ENCODE peak calls at places on chromosome 5, in five cellular contexts. T is PC-3, K is GM23338, L is GM23248, M is HCT116. P is an unnamed sample. For H3K9me2, the result is how much of the 10 kb centered on the place peaks cover.

GRCh38 chr5:179310439-179311090 is 34.7 kb downstream of the ADAMTS2 start:
- DNase-seq in T (no peak), K (no peak), L (no peak), M (no peak), P (no peak)

GRCh38 chr5:45089870-45090269 is 281.1 kb downstream of the MRPS30 start:
- DNase-seq in T (no peak), K (peak), L (no peak), M (no peak), P (no peak)

GRCh38 chr5:12357596-12357995 is 453.4 kb upstream of the CTNND2 start:
- DNase-seq in T (no peak), K (no peak), L (no peak), M (no peak), P (no peak)

GRCh38 chr5:116709082-116709481 is 134.5 kb upstream of the SEMA6A start:
- DNase-seq in T (no peak), K (no peak), L (no peak), M (no peak), P (no peak)

GRCh38 chr5:5063533-5063953 is 76.6 kb upstream of the ADAMTS16 start:
- DNase-seq in T (no peak), K (peak), L (peak), M (no peak), P (no peak)

GRCh38 chr5:116394186-116394867 is 180.3 kb downstream of the SEMA6A start:
- DNase-seq in T (no peak), K (no peak), L (no peak), M (no peak), P (no peak)

GRCh38 chr5:33936381-33937016 is at the start of gene RXFP3:
- DNase-seq in T (no peak), K (peak), L (peak), M (no peak), P (no peak)

GRCh38 chr5:142065273-142065672 is 43.3 kb upstream of the NDFIP1 start:
- DNase-seq in T (no peak), K (peak), L (peak), M (no peak), P (no peak)

GRCh38 chr5:65803699-65804426 is 81.9 kb downstream of the NLN start:
- DNase-seq in T (no peak), K (no peak), L (no peak), M (no peak), P (no peak)

GRCh38 chr5:113505181-113505580 is 8.3 kb upstream of the YTHDC2 start:
- DNase-seq in T (peak), K (no peak), L (peak), M (no peak), P (no peak)

GRCh38 chr5:62395210-62395950 is 8.3 kb downstream of the DIMT1 start:
- DNase-seq in T (peak), K (no peak), L (peak), M (no peak), P (no peak)

GRCh38 chr5:180639743-180640300 is 9.6 kb downstream of the FLT4 start:
- DNase-seq in T (no peak), K (no peak), L (no peak), M (no peak), P (no peak)

GRCh38 chr5:50963647-50964584 is 297.5 kb downstream of the PARP8 start:
- DNase-seq in T (no peak), K (peak), L (no peak), M (no peak), P (no peak)

GRCh38 chr5:151903243-151903653 is 21.4 kb downstream of the GLRA1 start:
- DNase-seq in T (no peak), K (peak), L (no peak), M (no peak), P (no peak)

GRCh38 chr5:72478684-72479083 is 28.5 kb downstream of the ZNF366 start:
- DNase-seq in T (peak), K (no peak), L (peak), M (no peak), P (no peak)

GRCh38 chr5:43874772-43875171 is 271.8 kb downstream of the NNT start:
- DNase-seq in T (peak), K (no peak), L (peak), M (no peak), P (no peak)

GRCh38 chr5:131275996-131276535 is 12.2 kb downstream of the CDC42SE2 start:
- DNase-seq in T (no peak), K (no peak), L (no peak), M (no peak), P (no peak)

GRCh38 chr5:131274341-131275063 is 10.6 kb downstream of the CDC42SE2 start:
- DNase-seq in T (no peak), K (no peak), L (no peak), M (no peak), P (peak)

GRCh38 chr5:131279209-131279608 is 15.4 kb downstream of the CDC42SE2 start:
- DNase-seq in T (no peak), K (no peak), L (no peak), M (no peak), P (no peak)

GRCh38 chr5:131277875-131278795 is 14.3 kb downstream of the CDC42SE2 start:
- DNase-seq in T (no peak), K (no peak), L (no peak), M (no peak), P (no peak)

GRCh38 chr5:131277415-131277814 is 13.6 kb downstream of the CDC42SE2 start:
- DNase-seq in T (no peak), K (no peak), L (no peak), M (no peak), P (no peak)
- H3K9me2 ChIP-seq in T (under half), K (under half), L (under half), M (under half), P (under half)

DNA sequence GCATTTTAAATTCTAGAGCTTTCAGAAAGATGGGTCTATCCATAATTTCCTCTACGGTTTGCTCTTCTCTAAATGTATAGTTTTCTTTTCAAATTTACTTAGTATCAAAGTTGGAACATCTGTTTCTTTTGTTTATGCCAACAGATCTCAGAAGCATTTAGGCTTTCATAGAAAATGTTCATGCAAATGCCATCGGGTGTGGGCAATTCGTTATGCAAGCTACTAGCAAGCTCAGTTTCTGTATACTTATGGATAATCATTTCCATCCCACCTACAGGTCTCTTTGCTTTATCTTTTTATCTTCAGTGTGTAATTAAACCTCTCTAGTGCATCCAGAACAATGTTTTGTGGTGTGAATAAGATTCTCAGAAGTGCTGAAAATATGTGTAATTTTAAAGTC is 59.9 kb downstream of the NUDT12 start:
- DNase-seq in T (no peak), K (no peak), L (no peak), M (no peak), P (no peak)
- H3K9me2 ChIP-seq in T (under half), K (under half), L (under half), M (under half), P (under half)

DNA sequence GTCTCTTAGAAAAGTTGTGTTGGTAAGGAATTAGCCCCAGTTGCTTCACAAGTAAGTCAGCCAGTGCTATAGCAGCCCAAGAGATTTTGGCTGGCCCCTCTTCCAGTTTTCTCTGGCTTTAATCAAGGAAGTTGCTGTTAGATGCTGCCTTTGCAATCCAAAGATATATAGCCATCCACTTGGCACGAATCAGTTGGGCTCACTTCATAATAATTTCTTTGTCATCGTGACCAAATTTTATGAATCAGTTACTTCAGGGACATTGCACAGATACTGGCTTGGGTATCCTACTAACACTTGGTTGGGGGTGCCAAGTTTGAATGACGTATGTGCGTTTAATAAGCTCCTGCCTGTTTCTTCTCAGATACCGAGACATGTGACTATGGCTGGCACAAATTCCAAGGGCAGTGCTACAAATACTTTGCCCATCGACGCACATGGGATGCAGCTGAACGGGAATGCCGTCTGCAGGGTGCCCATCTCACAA is 81.5 kb downstream of the VCAN start:
- DNase-seq in T (no peak), K (no peak), L (peak), M (no peak), P (no peak)
- H3K9me2 ChIP-seq in T (under half), K (under half), L (under half), M (under half), P (under half)

DNA sequence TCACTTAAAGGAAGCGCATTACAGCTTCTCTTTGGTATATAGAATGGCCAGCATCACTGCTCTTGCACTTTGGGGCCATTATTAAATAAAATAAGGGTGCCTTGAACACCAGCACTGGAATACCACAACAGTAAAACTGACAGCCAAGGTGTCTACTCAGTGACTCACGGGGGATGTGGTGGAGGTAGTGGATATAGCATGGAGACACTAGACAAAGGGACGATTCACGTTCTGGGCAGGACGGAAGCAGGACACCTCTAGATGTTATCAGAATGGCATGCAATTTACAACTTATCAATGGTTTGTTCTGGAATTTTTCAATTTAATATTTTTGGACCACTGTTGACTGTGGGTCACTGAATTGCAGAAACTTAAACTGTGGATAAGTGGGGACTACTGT is 32.9 kb upstream of the PDE8B start:
- DNase-seq in T (peak), K (no peak), L (no peak), M (no peak), P (no peak)
- H3K9me2 ChIP-seq in T (under half), K (under half), L (under half), M (under half), P (under half)

GRCh38 chr5:137741-138140 is 45.8 kb downstream of the PLEKHG4B start:
- DNase-seq in T (no peak), K (no peak), L (no peak), M (no peak), P (no peak)
- H3K9me2 ChIP-seq in T (under half), K (under half), L (under half), M (under half), P (under half)

DNA sequence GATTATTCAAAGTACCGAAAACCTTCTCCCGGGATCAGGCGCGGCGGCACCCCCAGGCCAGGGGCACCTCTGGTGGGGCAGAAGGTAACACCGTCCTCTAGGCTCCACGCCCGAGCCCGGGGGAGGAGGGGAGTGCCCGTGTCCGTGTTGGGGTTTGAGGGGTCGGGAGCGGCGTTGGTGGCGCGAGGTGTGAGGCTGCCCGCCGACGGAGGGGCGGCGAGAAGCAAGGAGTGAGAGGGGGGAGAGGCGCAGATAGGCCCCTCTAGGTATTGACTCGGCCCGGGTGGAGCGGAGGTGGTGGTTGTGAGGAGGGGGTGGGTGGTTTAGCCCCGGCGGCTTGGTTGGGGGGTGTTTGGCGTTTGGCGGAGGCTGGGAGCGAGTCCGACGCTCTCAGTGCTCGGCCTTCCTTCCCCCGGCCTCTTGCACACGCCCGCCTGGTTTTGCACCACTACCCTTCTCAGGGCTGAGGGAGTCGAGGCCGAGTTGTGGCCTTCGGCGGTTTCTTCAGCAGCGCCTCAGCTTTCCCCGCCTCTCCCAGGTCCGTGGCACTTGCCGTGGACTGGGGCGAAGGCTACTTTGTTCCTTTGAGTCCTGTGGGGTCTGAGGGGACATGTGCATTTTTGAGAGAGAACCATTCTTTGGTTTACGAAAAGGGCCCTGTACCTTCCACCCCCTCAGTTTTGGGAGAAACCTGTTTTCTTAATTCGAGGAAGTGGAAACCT is 430 bp downstream of the GPBP1 start:
- DNase-seq in T (peak), K (peak), L (peak), M (no peak), P (peak)
- H3K9me2 ChIP-seq in T (under half), K (under half), L (under half), M (under half), P (under half)

DNA sequence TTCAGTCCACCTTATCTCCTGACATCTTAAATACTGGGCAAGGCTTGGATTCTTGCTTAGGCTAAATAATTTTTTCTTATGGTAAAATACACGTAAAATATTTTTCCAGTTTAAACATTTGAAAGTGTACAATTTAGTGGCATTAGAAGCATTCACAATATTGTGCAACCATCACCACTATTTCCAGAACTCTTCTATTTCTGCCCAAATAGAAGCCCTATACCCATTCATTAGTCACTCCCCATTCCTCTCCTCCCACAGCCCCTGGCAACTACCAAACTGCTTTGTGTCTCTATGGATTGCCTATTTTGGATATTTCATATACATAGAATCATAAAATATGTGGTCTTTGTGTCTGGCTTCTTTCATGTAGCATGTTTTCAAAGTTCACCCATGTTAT is 57.6 kb downstream of the IL31RA start:
- DNase-seq in T (no peak), K (no peak), L (peak), M (no peak), P (no peak)
- H3K9me2 ChIP-seq in T (under half), K (under half), L (under half), M (under half), P (under half)

GRCh38 chr5:118008779-118009178 is 979.6 kb downstream of the DTWD2 start:
- DNase-seq in T (no peak), K (no peak), L (no peak), M (no peak), P (no peak)
- H3K9me2 ChIP-seq in T (under half), K (under half), L (under half), M (under half), P (under half)

DNA sequence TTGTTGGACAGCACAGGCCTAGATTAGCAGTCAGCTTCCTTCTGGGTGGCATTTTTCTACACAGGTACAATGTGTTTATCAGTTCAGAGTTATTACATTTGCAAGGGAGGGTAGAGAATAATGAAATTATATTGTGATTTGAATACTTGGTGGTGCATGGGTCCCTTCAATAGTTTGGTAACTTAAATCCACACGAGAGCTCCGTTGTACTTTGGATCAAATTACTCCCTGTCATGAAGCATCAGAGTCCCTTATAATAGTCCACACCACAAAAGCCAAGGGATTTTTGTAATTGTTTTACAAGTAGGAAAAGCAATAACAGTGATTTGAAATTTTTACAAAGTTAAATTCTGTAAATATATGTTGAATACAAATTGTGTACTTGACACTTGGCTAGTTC is 552.4 kb downstream of the PDE4D start:
- DNase-seq in T (no peak), K (no peak), L (no peak), M (no peak), P (no peak)
- H3K9me2 ChIP-seq in T (under half), K (under half), L (under half), M (under half), P (under half)

P was measured in MM.1S.